ENCODE peak calls at places on chromosome 10, in ten cellular contexts. F, J, V, L, T, E, O, W, D and U are unnamed samples.

GRCh38 chr10:103618575-103619423 is 125.3 kb downstream of the NEURL1 start:
- DNase-seq in O (peak), E (no peak), W (peak), T (peak), D (peak), J (no peak), L (no peak), F (peak), V (peak), U (no peak)

GRCh38 chr10:28367865-28368541 is 65.1 kb upstream of the MPP7 start:
- DNase-seq in J (peak), W (no peak), T (no peak), D (no peak), V (peak), F (no peak), O (no peak), E (peak), L (no peak), U (no peak)

GRCh38 chr10:79243211-79244067 is 103.8 kb upstream of the PPIF start:
- DNase-seq in L (no peak), J (peak), F (no peak), V (peak), D (no peak), E (no peak), O (peak), T (no peak), W (no peak), U (no peak)

GRCh38 chr10:7260412-7260900 is 150.4 kb downstream of the SFMBT2 start:
- DNase-seq in W (peak), T (no peak), J (peak), E (no peak), L (peak), D (peak), O (peak), V (no peak), F (peak), U (no peak)

GRCh38 chr10:131676448-131676847 is 224.4 kb upstream of the PPP2R2D start:
- DNase-seq in J (no peak), T (no peak), W (no peak), E (no peak), L (no peak), F (no peak), O (no peak), D (no peak), V (no peak), U (no peak)

GRCh38 chr10:966466-967235 is 21.6 kb upstream of the GTPBP4 start:
- DNase-seq in W (no peak), T (no peak), F (no peak), V (no peak), E (no peak), J (no peak), D (no peak), L (no peak), O (no peak), U (no peak)

GRCh38 chr10:71080381-71081228 is 131.8 kb upstream of the UNC5B start:
- DNase-seq in W (no peak), L (no peak), D (no peak), J (no peak), F (no peak), V (peak), T (peak), O (no peak), E (no peak), U (peak)

GRCh38 chr10:3772349-3773222 is 12.4 kb downstream of the KLF6 start:
- DNase-seq in E (no peak), T (peak), F (no peak), L (no peak), J (no peak), O (no peak), D (no peak), V (no peak), W (no peak), U (peak)

GRCh38 chr10:125155101-125155500 is 5.3 kb downstream of the CTBP2 start:
- DNase-seq in O (no peak), D (no peak), V (no peak), T (no peak), J (no peak), F (peak), E (no peak), L (no peak), W (peak), U (no peak)

GRCh38 chr10:12350167-12350872 is 973 bp downstream of the CAMK1D start:
- DNase-seq in D (peak), L (peak), J (peak), E (peak), W (peak), F (peak), V (peak), T (peak), O (peak), U (no peak)

GRCh38 chr10:121167534-121168243 is 316.5 kb downstream of the WDR11 start:
- DNase-seq in J (no peak), O (no peak), L (no peak), D (no peak), W (no peak), E (no peak), V (no peak), T (no peak), F (no peak), U (no peak)

GRCh38 chr10:44977287-44978212 is 1.1 kb downstream of the DEPP1 start:
- DNase-seq in T (no peak), W (no peak), V (no peak), L (no peak), O (no peak), F (no peak), D (no peak), E (peak), J (no peak), U (no peak)
- H3K4me3 ChIP-seq in T (peak), W (peak), V (peak), L (peak), O (peak), F (peak), D (peak), E (peak), J (peak), U (peak)

GRCh38 chr10:20624642-20625041 is 272.5 kb downstream of the NEBL start:
- DNase-seq in W (peak), O (peak), D (peak), F (peak), T (no peak), J (no peak), E (no peak), L (no peak), V (no peak), U (no peak)

GRCh38 chr10:20625868-20626267 is 271.2 kb downstream of the NEBL start:
- DNase-seq in E (no peak), W (no peak), J (no peak), T (no peak), O (no peak), V (no peak), L (no peak), D (no peak), F (no peak), U (no peak)

GRCh38 chr10:20623561-20623960 is 273.6 kb downstream of the NEBL start:
- DNase-seq in F (no peak), W (no peak), V (no peak), L (no peak), J (no peak), D (no peak), E (no peak), T (no peak), O (no peak), U (no peak)

GRCh38 chr10:20627085-20627484 is 270.0 kb downstream of the NEBL start:
- DNase-seq in J (no peak), V (no peak), D (no peak), W (no peak), F (no peak), L (no peak), E (no peak), T (no peak), O (no peak), U (no peak)

GRCh38 chr10:20622522-20623270 is 274.4 kb downstream of the NEBL start:
- DNase-seq in J (no peak), D (no peak), O (peak), W (no peak), T (no peak), V (no peak), L (peak), F (peak), E (no peak), U (no peak)
- H3K4me3 ChIP-seq in J (no peak), D (no peak), O (no peak), W (no peak), T (no peak), V (no peak), L (no peak), F (no peak), E (no peak), U (no peak)

DNA sequence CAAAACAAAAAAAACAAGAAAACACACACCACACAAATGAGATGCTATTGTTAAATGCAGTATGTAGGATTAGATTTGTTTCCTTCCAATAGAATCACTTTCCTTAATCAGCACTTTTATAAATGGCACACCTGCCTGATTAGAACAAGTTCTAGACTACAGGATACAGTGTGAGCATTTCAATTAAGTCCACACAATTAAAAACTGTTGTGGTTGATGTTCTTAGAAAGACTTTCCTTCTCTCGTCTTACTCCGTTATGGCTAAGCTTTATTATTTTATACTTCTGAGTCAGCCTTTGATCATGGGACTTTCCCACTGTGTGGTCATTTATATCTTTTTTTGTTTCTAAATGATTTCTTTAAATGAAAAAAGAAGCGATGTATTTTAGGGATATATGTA is 123.0 kb downstream of the KAT6B start:
- DNase-seq in F (no peak), W (peak), T (no peak), J (peak), E (no peak), D (no peak), O (peak), L (no peak), V (no peak), U (no peak)
- H3K4me3 ChIP-seq in F (no peak), W (no peak), T (no peak), J (no peak), E (no peak), D (no peak), O (no peak), L (no peak), V (no peak), U (no peak)

DNA sequence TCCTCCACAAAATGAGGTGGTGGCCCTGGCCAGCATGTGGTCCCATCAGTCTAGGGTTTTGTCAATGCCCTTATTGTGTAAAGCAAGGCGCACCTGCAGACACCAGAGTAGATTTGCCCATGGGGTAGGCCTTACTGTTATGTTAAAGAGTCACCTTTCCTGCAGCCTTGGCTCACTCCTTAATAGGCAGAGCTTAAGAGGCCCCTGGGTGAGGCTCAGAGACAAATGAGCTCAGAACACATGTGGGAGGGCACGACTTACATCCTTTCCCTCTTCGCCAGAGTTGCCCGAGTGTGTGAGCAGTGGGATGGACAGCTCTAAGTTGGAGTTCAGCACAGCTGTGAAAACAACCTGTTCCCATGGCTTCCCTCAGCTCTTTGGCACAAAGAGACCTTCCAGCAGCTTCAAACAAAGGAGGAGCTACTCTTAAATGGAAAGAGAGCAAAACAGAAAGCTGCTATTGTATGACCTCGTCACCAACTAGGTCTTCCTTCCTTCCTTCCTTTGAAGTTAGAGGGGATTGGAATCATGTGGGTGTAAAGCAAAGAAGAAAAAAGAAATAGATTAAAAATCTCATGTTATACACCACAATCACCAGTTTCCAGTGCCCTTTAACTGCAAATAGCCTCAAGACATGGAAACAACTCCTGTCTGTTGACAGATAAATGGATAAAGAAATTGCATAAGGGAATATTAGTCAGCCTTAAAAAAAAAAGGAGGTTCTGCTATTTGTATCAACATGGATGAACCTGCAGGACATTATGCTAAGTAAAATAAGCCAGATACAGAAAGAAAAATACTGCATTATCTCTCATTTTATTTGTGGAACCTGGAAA is 11.9 kb upstream of the XPNPEP1 start:
- DNase-seq in O (peak), D (no peak), E (no peak), T (no peak), W (peak), F (peak), L (peak), V (peak), J (no peak), U (no peak)
- H3K4me3 ChIP-seq in O (no peak), D (no peak), E (no peak), T (no peak), W (no peak), F (no peak), L (no peak), V (no peak), J (no peak), U (no peak)

GRCh38 chr10:107159871-107160270 is 4.6 kb downstream of the SORCS1 start:
- DNase-seq in W (no peak), E (no peak), D (no peak), F (no peak), V (no peak), O (no peak), L (no peak), J (no peak), T (no peak), U (no peak)
- H3K4me3 ChIP-seq in W (no peak), E (no peak), D (no peak), F (no peak), V (no peak), O (no peak), L (no peak), J (no peak), T (no peak), U (no peak)

DNA sequence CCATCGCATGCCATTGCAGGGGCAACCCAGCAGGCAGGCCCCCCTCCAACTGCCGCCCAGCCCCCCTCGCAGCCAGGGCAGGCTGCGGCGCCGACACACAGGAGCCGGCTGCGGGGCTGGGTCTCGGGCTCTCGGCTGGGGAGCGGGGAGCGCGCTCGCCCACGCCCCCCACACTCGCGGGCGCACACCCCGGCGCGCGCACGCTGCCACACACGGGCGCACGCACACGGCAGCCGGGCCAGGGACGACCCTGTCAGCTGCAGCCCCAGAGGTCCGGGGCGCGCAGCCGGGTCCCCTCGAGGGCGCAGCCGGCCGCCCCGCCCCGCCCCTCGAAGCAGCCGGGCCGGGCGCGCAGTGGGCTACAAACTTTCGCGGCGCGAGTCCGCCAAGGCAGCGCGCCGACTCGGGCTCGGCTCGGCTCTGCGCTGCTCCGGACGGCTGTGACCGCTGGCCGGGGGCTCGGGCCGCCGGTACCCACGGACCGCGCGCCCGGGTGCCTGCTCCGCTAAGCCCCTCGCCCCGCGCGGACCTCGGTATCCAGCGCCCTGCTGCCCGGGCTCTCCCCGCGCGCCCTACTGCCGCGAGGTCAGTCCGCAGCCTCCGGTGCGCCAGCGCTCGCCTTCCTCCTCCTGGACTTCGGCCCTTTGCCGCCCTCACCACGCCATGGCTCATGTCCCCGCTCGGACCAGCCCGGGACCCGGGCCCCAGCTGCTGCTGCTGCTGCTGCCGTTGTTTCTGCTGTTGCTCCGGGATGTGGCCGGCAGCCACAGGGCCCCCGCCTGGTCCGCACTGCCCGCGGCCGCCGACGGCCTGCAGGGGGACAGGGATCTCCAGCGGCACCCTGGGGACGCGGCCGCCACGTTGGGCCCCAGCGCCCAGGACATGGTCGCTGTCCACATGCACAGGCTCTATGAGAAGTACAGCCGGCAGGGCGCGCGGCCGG is at the start of gene GDF10:
- DNase-seq in T (no peak), V (peak), L (no peak), O (peak), D (no peak), E (no peak), F (no peak), W (no peak), J (no peak), U (no peak)
- H3K4me3 ChIP-seq in T (peak), V (peak), L (peak), O (peak), D (peak), E (peak), F (no peak), W (peak), J (no peak), U (peak)

DNA sequence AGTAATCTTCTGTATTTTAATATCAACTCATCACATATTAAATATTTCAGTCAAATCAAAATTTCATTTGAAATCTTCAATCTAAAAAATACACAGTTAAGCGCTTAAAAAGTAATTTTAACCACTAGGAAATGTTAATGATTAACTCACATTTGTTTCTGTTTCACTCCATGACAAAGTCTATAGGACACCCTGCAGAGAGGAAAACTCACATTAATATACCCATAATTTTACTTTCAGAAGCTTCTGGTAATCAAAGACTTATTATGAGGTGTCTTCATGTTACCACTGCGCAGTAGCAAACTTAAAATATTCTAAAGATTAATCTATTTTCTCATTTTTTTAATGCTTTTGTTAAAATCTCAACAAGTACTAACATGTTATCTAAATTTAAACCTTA is 41.0 kb upstream of the ZNF518A start:
- DNase-seq in W (no peak), D (no peak), T (no peak), J (no peak), F (no peak), L (no peak), V (no peak), E (no peak), O (no peak), U (no peak)
- H3K4me3 ChIP-seq in W (peak), D (peak), T (peak), J (peak), F (peak), L (peak), V (peak), E (peak), O (peak), U (peak)

GRCh38 chr10:24353319-24353718 is 144.4 kb downstream of the KIAA1217 start:
- DNase-seq in W (no peak), J (no peak), L (no peak), E (no peak), V (no peak), O (no peak), D (no peak), T (no peak), F (no peak), U (no peak)

GRCh38 chr10:24357344-24358021 is 148.5 kb downstream of the KIAA1217 start:
- DNase-seq in T (no peak), E (no peak), O (no peak), L (peak), D (no peak), W (no peak), V (no peak), F (no peak), J (no peak), U (no peak)

GRCh38 chr10:24358022-24358421 is 149.1 kb downstream of the KIAA1217 start:
- DNase-seq in F (no peak), O (no peak), L (no peak), W (no peak), J (no peak), T (no peak), V (no peak), D (no peak), E (no peak), U (no peak)

GRCh38 chr10:24351883-24352778 is 143.2 kb downstream of the KIAA1217 start:
- DNase-seq in D (no peak), O (no peak), E (no peak), V (peak), F (no peak), T (no peak), J (no peak), W (peak), L (no peak), U (no peak)

GRCh38 chr10:24355289-24355688 is 146.4 kb downstream of the KIAA1217 start:
- DNase-seq in D (no peak), J (no peak), F (no peak), O (no peak), T (no peak), W (no peak), L (no peak), E (no peak), V (no peak), U (no peak)
- H3K4me3 ChIP-seq in D (no peak), J (no peak), F (no peak), O (no peak), T (no peak), W (no peak), L (no peak), E (no peak), V (no peak), U (no peak)